ENCODE peak calls at places on chromosomes 7 and 10, in six cellular contexts. F, X, D, R, Z and G are unnamed samples.

GRCh38 chr10:99534939-99535763 is 2.4 kb downstream of the NKX2-3 start:
- DNase-seq in F (no peak), X (no peak), D (no peak), R (no peak), Z (no peak), G (no peak)

GRCh38 chr7:74311305-74311744 is 22.1 kb downstream of the CLIP2 start:
- DNase-seq in F (no peak), X (no peak), D (no peak), R (no peak), Z (no peak), G (no peak)

GRCh38 chr7:79997345-79997744 is 137.3 kb upstream of the GNAI1 start:
- DNase-seq in F (no peak), X (no peak), D (no peak), R (no peak), Z (no peak), G (no peak)

GRCh38 chr7:32102432-32102851 is 32.2 kb upstream of the PDE1C start:
- DNase-seq in F (no peak), X (no peak), D (peak), R (no peak), Z (no peak), G (no peak)

GRCh38 chr7:73367006-73367405 is 39.0 kb downstream of the FKBP6 start:
- DNase-seq in F (no peak), X (no peak), D (peak), R (no peak), Z (no peak), G (no peak)

GRCh38 chr7:94949532-94949931 is 42.1 kb downstream of the PPP1R9A start:
- DNase-seq in F (no peak), X (no peak), D (no peak), R (no peak), Z (no peak), G (no peak)

GRCh38 chr10:71293446-71294090 is 25.5 kb upstream of the SLC29A3 start:
- DNase-seq in F (no peak), X (no peak), D (no peak), R (no peak), Z (no peak), G (no peak)

GRCh38 chr10:101704306-101704705 is 9.3 kb upstream of the FBXW4 start:
- DNase-seq in F (no peak), X (no peak), D (no peak), R (no peak), Z (no peak), G (no peak)

GRCh38 chr10:59557052-59557451 is 152.6 kb downstream of the SLC16A9 start:
- DNase-seq in F (no peak), X (no peak), D (no peak), R (no peak), Z (no peak), G (no peak)